ENCODE peak calls at places on chromosomes 16 and 17, in nine cellular contexts. D, S, L, C, R, O, M, W and I are unnamed samples.

GRCh38 chr16:70160821-70161220 is 12.8 kb upstream of the CLEC18C start:
- DNase-seq in D (no peak), M (no peak), W (peak), R (no peak), O (no peak), S (no peak), L (no peak), C (no peak), I (no peak)

GRCh38 chr17:71247455-71248015 is 873.3 kb upstream of the SOX9 start:
- DNase-seq in S (no peak), R (no peak), M (no peak), C (no peak), W (no peak), D (no peak), O (no peak), L (no peak), I (no peak)

GRCh38 chr17:80426671-80427326 is 11.8 kb downstream of the ENDOV start:
- DNase-seq in C (peak), O (peak), S (peak), R (peak), M (peak), W (no peak), D (peak), L (peak), I (peak)

GRCh38 chr16:58515125-58515870 is at the start of gene SETD6:
- DNase-seq in W (peak), L (peak), O (peak), D (peak), C (peak), M (peak), R (peak), S (peak), I (peak)

GRCh38 chr17:37094391-37094790 is 145.6 kb downstream of the AATF start:
- DNase-seq in S (no peak), R (no peak), W (no peak), L (no peak), C (no peak), M (no peak), O (no peak), D (no peak), I (no peak)

GRCh38 chr16:11511328-11511727 is 75.4 kb downstream of the LITAF start:
- DNase-seq in C (no peak), W (no peak), R (no peak), O (no peak), S (no peak), D (no peak), M (no peak), L (no peak), I (no peak)

GRCh38 chr17:48011405-48012150 is 26.0 kb downstream of the COPZ2 start:
- DNase-seq in C (peak), D (peak), R (peak), M (peak), L (no peak), W (no peak), S (peak), O (no peak), I (no peak)

GRCh38 chr16:12675852-12676251 is 127.8 kb downstream of the CPPED1 start:
- DNase-seq in L (no peak), W (no peak), M (peak), R (no peak), D (no peak), C (no peak), S (no peak), O (no peak), I (no peak)

GRCh38 chr16:74627506-74628220 is 20.7 kb upstream of the GLG1 start:
- DNase-seq in M (no peak), W (no peak), D (peak), C (no peak), S (no peak), L (no peak), R (no peak), O (peak), I (no peak)

GRCh38 chr17:81664051-81664470 is 2.3 kb downstream of the OXLD1 start:
- DNase-seq in R (no peak), D (no peak), C (no peak), O (no peak), M (no peak), L (no peak), S (no peak), W (no peak), I (no peak)

GRCh38 chr17:45311406-45311761 is 5.4 kb downstream of the MAP3K14 start:
- DNase-seq in M (no peak), W (no peak), S (no peak), D (no peak), C (no peak), L (no peak), O (no peak), R (no peak), I (no peak)

GRCh38 chr16:49462989-49463371 is 89.4 kb downstream of the C16orf78 start:
- DNase-seq in W (peak), S (no peak), D (peak), L (no peak), M (no peak), O (no peak), C (peak), R (no peak), I (peak)

GRCh38 chr17:66625321-66625767 is 209.6 kb upstream of the CACNG5 start:
- DNase-seq in R (peak), L (no peak), W (no peak), D (no peak), O (no peak), M (peak), S (no peak), C (no peak), I (no peak)

GRCh38 chr16:77946834-77947233 is 75.5 kb upstream of the CLEC3A start:
- DNase-seq in O (no peak), M (no peak), R (no peak), W (no peak), L (no peak), D (no peak), C (no peak), S (no peak), I (no peak)

GRCh38 chr17:83173180-83173996 is 94.0 kb downstream of the METRNL start:
- DNase-seq in L (no peak), C (no peak), O (no peak), S (no peak), R (no peak), D (no peak), W (no peak), M (no peak), I (peak)

GRCh38 chr17:4480929-4481898 is 17.5 kb upstream of the SPNS2 start:
- DNase-seq in C (no peak), R (no peak), S (peak), D (peak), M (no peak), W (no peak), O (no peak), L (no peak), I (no peak)

GRCh38 chr16:82735696-82736095 is 108.9 kb downstream of the CDH13 start:
- DNase-seq in W (no peak), R (no peak), C (no peak), D (no peak), M (no peak), L (no peak), O (no peak), S (no peak), I (no peak)

GRCh38 chr16:74035816-74036215 is 260.8 kb upstream of the PSMD7 start:
- DNase-seq in L (no peak), D (no peak), C (no peak), M (peak), R (peak), S (no peak), W (no peak), O (no peak), I (no peak)

GRCh38 chr17:69175812-69176517 is 34.3 kb upstream of the ABCA6 start:
- DNase-seq in L (no peak), O (no peak), W (no peak), D (no peak), R (peak), C (no peak), S (no peak), M (peak), I (no peak)

GRCh38 chr16:50282010-50282538 is 15.7 kb downstream of the ADCY7 start:
- DNase-seq in L (no peak), R (no peak), W (no peak), O (peak), D (peak), S (peak), M (no peak), C (no peak), I (peak)

GRCh38 chr16:84649511-84649861 is 1.2 kb downstream of the KLHL36 start:
- DNase-seq in O (no peak), M (no peak), S (no peak), R (no peak), C (no peak), W (no peak), D (no peak), L (no peak), I (no peak)

GRCh38 chr17:61286449-61286848 is 113.2 kb upstream of the TBX2 start:
- DNase-seq in S (no peak), W (no peak), M (no peak), D (no peak), C (no peak), O (no peak), R (no peak), L (no peak), I (no peak)

GRCh38 chr16:66878067-66878466 is 2.2 kb upstream of the PDP2 start:
- DNase-seq in R (no peak), C (no peak), M (no peak), D (no peak), L (no peak), O (no peak), S (no peak), W (no peak), I (no peak)

GRCh38 chr16:23949630-23950290 is 114.0 kb downstream of the PRKCB start:
- DNase-seq in O (no peak), R (no peak), S (peak), L (no peak), M (no peak), W (no peak), D (peak), C (no peak), I (no peak)

GRCh38 chr17:41687828-41688640 is 651 bp upstream of the EIF1 start:
- DNase-seq in M (no peak), D (peak), W (no peak), O (peak), C (peak), S (peak), R (peak), L (peak), I (peak)

GRCh38 chr17:57580055-57580739 is 164.9 kb downstream of the CCDC182 start:
- DNase-seq in L (no peak), R (peak), S (no peak), W (no peak), C (no peak), M (no peak), D (no peak), O (no peak), I (no peak)

GRCh38 chr17:83101805-83102480 is 22.5 kb downstream of the METRNL start:
- DNase-seq in M (no peak), L (no peak), R (no peak), O (no peak), W (no peak), C (no peak), S (peak), D (peak), I (no peak)

GRCh38 chr16:69554495-69554894 is 11.3 kb upstream of the NFAT5 start:
- DNase-seq in O (no peak), M (no peak), D (no peak), W (peak), L (no peak), C (no peak), S (no peak), R (no peak), I (no peak)

GRCh38 chr17:52027620-52028019 is 130.9 kb downstream of the CA10 start:
- DNase-seq in D (no peak), S (no peak), W (no peak), M (no peak), C (no peak), R (no peak), L (no peak), O (no peak), I (no peak)

GRCh38 chr17:76920364-76921139 is 52.3 kb downstream of the MGAT5B start:
- DNase-seq in D (no peak), L (no peak), W (no peak), R (no peak), S (no peak), C (no peak), O (no peak), M (no peak), I (no peak)

GRCh38 chr16:25868041-25868600 is 176.4 kb downstream of the HS3ST4 start:
- DNase-seq in W (peak), S (no peak), C (no peak), L (no peak), O (no peak), M (no peak), D (no peak), R (no peak), I (no peak)

GRCh38 chr16:29821663-29822115 is 1.4 kb downstream of the MVP start:
- DNase-seq in D (peak), R (no peak), C (no peak), S (peak), L (peak), M (peak), O (no peak), W (no peak), I (no peak)

GRCh38 chr17:49227436-49228261 is 2.9 kb downstream of the PHOSPHO1 start:
- DNase-seq in O (peak), R (peak), M (peak), L (peak), D (peak), C (peak), W (no peak), S (peak), I (peak)

GRCh38 chr17:44324092-44324570 is 492 bp downstream of the SLC25A39 start:
- DNase-seq in C (no peak), D (no peak), S (peak), L (peak), M (no peak), O (no peak), W (no peak), R (no peak), I (no peak)

GRCh38 chr17:65850486-65850885 is 289.0 kb upstream of the AXIN2 start:
- DNase-seq in L (no peak), M (no peak), O (no peak), W (no peak), D (no peak), S (no peak), R (no peak), C (no peak), I (no peak)

GRCh38 chr17:30450125-30451027 is 26.8 kb upstream of the GOSR1 start:
- DNase-seq in S (no peak), O (no peak), R (peak), M (peak), C (no peak), L (no peak), W (no peak), D (no peak), I (no peak)

GRCh38 chr17:9676742-9677387 is 31.5 kb downstream of the USP43 start:
- DNase-seq in S (no peak), R (peak), D (no peak), C (no peak), M (peak), L (no peak), O (no peak), W (no peak), I (no peak)

GRCh38 chr17:64074704-64075484 is 54.5 kb upstream of the ICAM2 start:
- DNase-seq in L (no peak), R (peak), M (peak), S (no peak), W (no peak), C (no peak), O (no peak), D (peak), I (no peak)

GRCh38 chr17:64077409-64077808 is 52.5 kb downstream of the ERN1 start:
- DNase-seq in C (no peak), S (no peak), R (no peak), O (no peak), M (no peak), W (no peak), D (peak), L (no peak), I (no peak)

GRCh38 chr17:64070213-64070612 is 49.8 kb upstream of the ICAM2 start:
- DNase-seq in R (no peak), W (no peak), O (no peak), S (no peak), D (no peak), L (no peak), C (no peak), M (no peak), I (no peak)

GRCh38 chr17:64071111-64071510 is 50.7 kb upstream of the ICAM2 start:
- DNase-seq in R (no peak), L (no peak), M (no peak), C (no peak), S (no peak), O (no peak), D (no peak), W (no peak), I (no peak)

GRCh38 chr17:64073771-64074703 is 53.6 kb upstream of the ICAM2 start:
- DNase-seq in M (no peak), W (no peak), L (no peak), C (no peak), S (no peak), O (no peak), D (no peak), R (no peak), I (no peak)
- TF ChIP-seq EP300 in M (no peak), W (no peak), L (no peak), C (no peak), S (no peak), O (no peak), D (no peak), R (no peak), I (no peak)

GRCh38 chr17:14098246-14098645 is 28.9 kb downstream of the COX10 start:
- DNase-seq in L (no peak), W (no peak), O (no peak), S (no peak), R (no peak), M (no peak), C (no peak), D (no peak), I (no peak)
- TF ChIP-seq EP300 in L (no peak), W (no peak), O (no peak), S (no peak), R (no peak), M (no peak), C (no peak), D (no peak), I (no peak)

DNA sequence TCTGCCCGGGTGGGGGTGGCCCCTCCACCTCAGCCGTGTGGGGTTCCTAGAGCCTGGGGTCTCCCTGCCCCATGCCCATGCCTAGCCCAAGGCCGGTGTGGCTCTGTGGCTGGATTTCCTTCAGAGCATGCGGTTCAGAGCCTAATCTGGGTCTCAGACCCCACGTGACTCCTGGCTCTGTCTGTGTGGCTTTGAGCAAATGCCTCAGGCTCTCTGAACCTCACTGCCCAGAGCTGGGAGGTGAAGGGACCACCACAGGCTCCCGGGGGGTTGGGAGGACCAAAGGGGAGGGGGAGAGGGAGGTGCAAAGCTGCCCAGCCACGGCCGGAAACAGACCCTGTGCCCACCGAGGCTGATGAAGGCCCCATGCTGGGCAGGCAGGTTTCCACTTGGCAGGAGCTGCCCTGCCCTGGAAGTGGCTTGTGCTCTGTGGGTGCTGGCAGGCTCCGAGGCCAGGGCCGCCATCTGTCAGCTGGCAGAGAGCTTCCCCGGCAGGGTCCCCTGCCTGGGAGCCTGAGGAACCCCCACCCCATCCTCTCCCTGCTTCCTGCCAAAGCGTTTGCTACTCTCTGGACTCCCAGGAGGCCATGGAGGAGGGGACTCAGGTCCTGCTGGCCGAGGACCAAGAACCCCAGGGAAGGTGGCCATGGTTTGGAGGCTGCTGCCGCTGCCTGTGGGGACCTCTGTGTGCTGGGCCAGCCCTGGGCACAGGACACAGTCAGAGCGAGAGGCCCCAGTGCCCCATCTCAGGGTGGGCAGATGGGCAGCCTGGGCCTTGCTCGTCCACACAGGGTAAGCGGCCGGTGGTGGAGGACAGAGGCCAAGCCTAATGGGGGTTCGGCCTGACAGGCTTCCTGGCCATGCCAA is 4.0 kb downstream of the CDH15 start:
- DNase-seq in R (no peak), W (no peak), S (no peak), L (no peak), M (no peak), C (peak), O (no peak), D (no peak), I (no peak)
- TF ChIP-seq EP300 in R (no peak), W (no peak), S (no peak), L (no peak), M (no peak), C (no peak), O (no peak), D (no peak), I (no peak)

GRCh38 chr16:28136751-28137434 is 73.4 kb upstream of the GSG1L start:
- DNase-seq in C (no peak), L (no peak), O (no peak), R (no peak), W (no peak), D (no peak), M (no peak), S (no peak), I (no peak)

GRCh38 chr16:28146536-28146935 is 65.2 kb downstream of the XPO6 start:
- DNase-seq in S (no peak), O (no peak), L (no peak), M (no peak), W (no peak), D (no peak), R (no peak), C (no peak), I (no peak)

GRCh38 chr16:28139530-28139929 is 72.2 kb downstream of the XPO6 start:
- DNase-seq in C (no peak), L (no peak), R (no peak), D (no peak), O (no peak), M (peak), S (no peak), W (no peak), I (no peak)

DNA sequence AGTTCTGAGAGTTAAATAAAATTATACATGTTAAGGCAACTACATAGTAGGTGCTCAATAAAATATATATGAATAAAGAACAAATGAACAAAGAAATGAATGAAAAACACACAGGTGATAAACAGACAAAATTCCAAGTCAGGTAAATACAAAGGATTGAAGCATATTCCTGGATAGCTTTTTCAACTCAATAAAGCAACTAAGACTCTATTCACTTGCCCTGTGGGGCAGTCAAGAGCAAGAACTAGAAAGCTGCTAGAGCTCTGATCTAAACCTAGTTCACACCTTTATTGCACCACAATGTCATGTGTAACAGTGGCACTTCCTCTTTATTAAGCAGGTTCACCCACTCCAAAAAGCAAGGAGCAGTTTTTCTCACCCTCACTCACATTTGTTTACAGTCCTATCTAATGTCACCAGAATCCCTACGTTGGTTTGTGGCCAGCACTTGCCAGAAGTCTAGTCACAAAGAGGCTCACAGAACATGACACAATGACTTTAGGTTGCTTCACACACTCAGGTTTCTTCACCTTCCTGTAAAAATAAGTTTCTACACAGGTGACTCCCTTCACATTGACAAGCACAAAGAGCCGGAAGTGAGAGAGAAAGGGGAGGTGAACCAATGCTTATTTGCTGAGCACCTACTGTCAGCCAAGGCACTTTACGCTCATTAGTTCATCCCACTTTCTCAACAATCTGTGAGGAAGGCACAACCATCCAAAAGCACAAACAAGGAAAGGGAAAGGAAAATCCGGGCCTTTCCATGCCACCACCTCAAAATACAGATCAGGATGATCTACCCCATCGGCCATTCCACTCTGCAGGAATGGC is 70.8 kb downstream of the XPO6 start:
- DNase-seq in M (no peak), C (no peak), L (no peak), R (peak), S (peak), D (peak), W (no peak), O (no peak), I (no peak)
- TF ChIP-seq EP300 in M (no peak), C (no peak), L (no peak), R (no peak), S (no peak), D (no peak), W (no peak), O (no peak), I (no peak)